ENCODE peak calls at places on chromosomes 6 and 20, in six cellular contexts. M is foreskin fibroblast, W is bronchial epithelial cell, C is WTC11, J is endothelial cell, H is astrocyte of the spinal cord. B is an unnamed sample.

GRCh38 chr20:57214948-57215347 is 51.5 kb downstream of the BMP7 start:
- DNase-seq in W (no peak), H (no peak), M (no peak), J (no peak), C (no peak), B (no peak)

GRCh38 chr6:38064431-38064830 is 244.9 kb downstream of the ZFAND3 start:
- DNase-seq in J (no peak), W (no peak), H (no peak), M (no peak), C (no peak), B (no peak)

GRCh38 chr6:133062702-133063319 is 178.3 kb upstream of the EYA4 start:
- DNase-seq in H (no peak), M (peak), W (no peak), J (no peak), C (no peak), B (no peak)

GRCh38 chr6:119445666-119446622 is 96.4 kb upstream of the MAN1A1 start:
- DNase-seq in M (peak), H (peak), C (no peak), J (no peak), W (peak), B (no peak)

GRCh38 chr20:16955971-16956370 is 207.8 kb downstream of the OTOR start:
- DNase-seq in J (no peak), C (no peak), M (no peak), W (no peak), H (no peak), B (no peak)

GRCh38 chr6:90701146-90701781 is 114.4 kb upstream of the MAP3K7 start:
- DNase-seq in W (no peak), C (peak), J (peak), M (no peak), H (no peak), B (no peak)

GRCh38 chr6:124961784-124962611 is at the start of gene RNF217:
- DNase-seq in C (peak), J (peak), M (peak), H (peak), W (peak), B (peak)

GRCh38 chr20:35058184-35058583 is 34.4 kb downstream of the TRPC4AP start:
- DNase-seq in J (no peak), C (no peak), W (no peak), M (no peak), H (no peak), B (no peak)

GRCh38 chr6:56775498-56776166 is 132.9 kb upstream of the DST start:
- DNase-seq in M (no peak), C (no peak), W (no peak), J (no peak), H (no peak), B (no peak)

GRCh38 chr6:72238021-72238420 is 351.7 kb downstream of the RIMS1 start:
- DNase-seq in H (no peak), M (no peak), C (no peak), W (no peak), J (no peak), B (no peak)

GRCh38 chr6:144104898-144105487 is 9.6 kb upstream of the SF3B5 start:
- DNase-seq in C (no peak), M (peak), W (peak), J (peak), H (peak), B (no peak)

GRCh38 chr20:60270341-60270740 is 312.1 kb downstream of the CDH26 start:
- DNase-seq in C (no peak), M (no peak), W (no peak), H (no peak), J (no peak), B (no peak)

GRCh38 chr20:60269571-60270162 is 311.4 kb downstream of the CDH26 start:
- DNase-seq in H (no peak), C (no peak), M (peak), W (no peak), J (no peak), B (no peak)

GRCh38 chr20:60268502-60268901 is 310.3 kb downstream of the CDH26 start:
- DNase-seq in J (no peak), H (no peak), W (no peak), M (no peak), C (no peak), B (no peak)

GRCh38 chr20:60272790-60273189 is 314.6 kb downstream of the CDH26 start:
- DNase-seq in M (no peak), W (no peak), H (no peak), C (no peak), J (no peak), B (no peak)

GRCh38 chr20:60271597-60271996 is 313.4 kb downstream of the CDH26 start:
- DNase-seq in W (no peak), M (peak), C (peak), H (no peak), J (peak), B (no peak)
- TF ChIP-seq CTCF in W (peak), M (peak), C (no peak), H (peak), J (peak), B (peak)

GRCh38 chr6:163334264-163334663 is 80.3 kb upstream of the QKI start:
- DNase-seq in M (no peak), J (no peak), H (no peak), W (no peak), C (no peak), B (no peak)
- TF ChIP-seq CTCF in M (no peak), J (no peak), H (no peak), W (no peak), C (no peak), B (no peak)

GRCh38 chr20:60200305-60200918 is 242.2 kb downstream of the CDH26 start:
- DNase-seq in H (no peak), C (no peak), J (no peak), W (no peak), M (no peak), B (no peak)
- TF ChIP-seq CTCF in H (no peak), C (no peak), J (no peak), W (no peak), M (no peak), B (no peak)

GRCh38 chr6:167077241-167077932 is 45.5 kb upstream of the CCR6 start:
- DNase-seq in J (no peak), W (no peak), C (no peak), H (no peak), M (no peak), B (no peak)

GRCh38 chr6:167078745-167079144 is 44.2 kb upstream of the CCR6 start:
- DNase-seq in W (no peak), J (no peak), C (no peak), H (no peak), M (no peak), B (no peak)

GRCh38 chr6:167079853-167080297 is 43.0 kb upstream of the CCR6 start:
- DNase-seq in J (no peak), C (no peak), W (no peak), M (no peak), H (no peak), B (no peak)
- TF ChIP-seq CTCF in J (no peak), C (no peak), W (no peak), M (no peak), H (no peak), B (no peak)